ENCODE peak calls at places on chromosome 19, in four cellular contexts. G, L, W and K are unnamed samples. For H3K4me1, H3K9me3 and H3K27me3, the result is how much of the 10 kb centered on the place peaks cover.

GRCh38 chr19:6238643-6239281 is 41.0 kb downstream of the MLLT1 start:
- DNase-seq in G (peak), L (no peak), W (no peak), K (no peak)

GRCh38 chr19:3932931-3933810 is at the start of gene NMRK2:
- DNase-seq in G (no peak), L (no peak), W (no peak), K (no peak)

GRCh38 chr19:6772866-6773322 is 386 bp downstream of the VAV1 start:
- DNase-seq in G (no peak), L (no peak), W (no peak), K (no peak)

GRCh38 chr19:55646889-55647731 is 902 bp upstream of the CCDC106 start:
- DNase-seq in G (peak), L (no peak), W (no peak), K (no peak)

GRCh38 chr19:16627194-16627927 is 643 bp downstream of the MED26 start:
- DNase-seq in G (no peak), L (no peak), W (no peak), K (no peak)

GRCh38 chr19:55452381-55453325 is 8.8 kb downstream of the ISOC2 start:
- DNase-seq in G (peak), L (no peak), W (no peak), K (no peak)

GRCh38 chr19:47027586-47028371 is 8.1 kb downstream of the NPAS1 start:
- DNase-seq in G (no peak), L (no peak), W (no peak), K (no peak)

GRCh38 chr19:19513671-19514070 is 1.7 kb downstream of the TSSK6 start:
- DNase-seq in G (no peak), L (no peak), W (no peak), K (no peak)

GRCh38 chr19:4877753-4878490 is 10.5 kb upstream of the PLIN3 start:
- DNase-seq in G (no peak), L (peak), W (no peak), K (no peak)

GRCh38 chr19:5345895-5346386 is 5.3 kb upstream of the PTPRS start:
- DNase-seq in G (no peak), L (no peak), W (no peak), K (no peak)

GRCh38 chr19:584240-585001 is 5.3 kb upstream of the HCN2 start:
- DNase-seq in G (peak), L (no peak), W (peak), K (peak)

GRCh38 chr19:19032420-19033175 is 719 bp downstream of the SUGP2 start:
- DNase-seq in G (no peak), L (peak), W (no peak), K (peak)

GRCh38 chr19:39444598-39445257 is 654 bp upstream of the SUPT5H start:
- DNase-seq in G (no peak), L (no peak), W (no peak), K (no peak)

GRCh38 chr19:5742051-5742450 is 21.6 kb downstream of the CATSPERD start:
- DNase-seq in G (no peak), L (no peak), W (no peak), K (no peak)

GRCh38 chr19:632228-633067 is 889 bp downstream of the POLRMT start:
- DNase-seq in G (no peak), L (no peak), W (no peak), K (peak)

GRCh38 chr19:51366999-51367564 is 894 bp upstream of the ETFB start:
- DNase-seq in G (peak), L (no peak), W (peak), K (peak)
- H3K4me1 ChIP-seq in G (half or more), L (under half), W (under half), K (under half)

GRCh38 chr19:22797040-22797439 is 13.1 kb upstream of the ZNF99 start:
- DNase-seq in G (no peak), L (no peak), W (no peak), K (no peak)
- H3K9me3 ChIP-seq in G (under half), L (under half), W (under half), K (under half)

GRCh38 chr19:35861640-35862160 is 5.0 kb downstream of the KIRREL2 start:
- DNase-seq in G (peak), L (no peak), W (no peak), K (no peak)

GRCh38 chr19:35863018-35863417 is 5.4 kb upstream of the APLP1 start:
- DNase-seq in G (no peak), L (no peak), W (no peak), K (no peak)

GRCh38 chr19:35860436-35860817 is 3.7 kb downstream of the KIRREL2 start:
- DNase-seq in G (peak), L (no peak), W (no peak), K (no peak)

GRCh38 chr19:35860818-35861639 is 4.3 kb downstream of the KIRREL2 start:
- DNase-seq in G (peak), L (no peak), W (no peak), K (no peak)

GRCh38 chr19:35862528-35862927 is 5.8 kb downstream of the KIRREL2 start:
- DNase-seq in G (peak), L (no peak), W (no peak), K (no peak)
- H3K27me3 ChIP-seq in G (under half), L (under half), W (under half), K (under half)

DNA sequence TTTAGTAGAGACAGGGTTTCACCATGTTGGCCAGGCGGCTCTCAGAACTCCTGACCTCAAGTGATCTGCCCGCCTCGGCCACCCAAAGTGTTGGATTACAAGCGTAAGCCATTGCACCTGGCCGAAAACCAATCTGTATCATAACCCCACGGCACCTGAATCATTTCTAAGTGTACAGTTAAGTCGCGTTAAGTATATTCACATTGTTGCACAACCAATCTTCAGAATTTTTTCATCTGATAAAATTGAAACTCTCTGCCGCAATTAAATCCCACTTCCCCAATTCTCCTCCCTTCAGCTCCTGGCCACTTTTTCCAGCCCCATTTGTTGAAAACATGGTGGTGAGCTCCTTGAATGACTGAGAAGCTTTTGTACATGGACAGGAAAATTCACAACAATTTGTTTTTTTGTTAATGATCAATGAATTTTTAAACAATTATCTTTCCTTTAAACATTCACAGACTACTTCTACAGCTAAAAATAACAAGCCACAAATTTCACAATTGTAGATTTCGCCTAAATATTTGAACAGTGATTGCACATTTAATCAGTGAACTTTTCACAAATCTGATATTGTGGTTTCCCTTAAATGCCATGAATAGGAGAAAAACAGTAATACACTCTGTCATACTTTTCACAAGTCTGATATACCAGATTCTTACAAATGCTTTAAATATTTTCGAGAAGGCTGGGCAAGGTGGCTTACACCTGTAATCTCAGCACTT is 13.8 kb downstream of the FGF21 start:
- DNase-seq in G (no peak), L (no peak), W (no peak), K (no peak)
- H3K4me1 ChIP-seq in G (under half), L (under half), W (under half), K (under half)

GRCh38 chr19:32595491-32595890 is 14.5 kb downstream of the PDCD5 start:
- DNase-seq in G (no peak), L (no peak), W (no peak), K (no peak)

GRCh38 chr19:32598022-32598421 is 17.0 kb downstream of the PDCD5 start:
- DNase-seq in G (no peak), L (no peak), W (no peak), K (no peak)

GRCh38 chr19:32603961-32604360 is 23.0 kb downstream of the PDCD5 start:
- DNase-seq in G (no peak), L (no peak), W (no peak), K (no peak)

GRCh38 chr19:32599258-32599657 is 18.3 kb downstream of the PDCD5 start:
- DNase-seq in G (no peak), L (no peak), W (no peak), K (no peak)

GRCh38 chr19:32599736-32600157 is 18.8 kb downstream of the PDCD5 start:
- DNase-seq in G (no peak), L (no peak), W (no peak), K (peak)
- H3K9me3 ChIP-seq in G (under half), L (under half), W (under half), K (under half)

GRCh38 chr19:1748703-1749341 is 4.5 kb upstream of the ONECUT3 start:
- DNase-seq in G (peak), L (no peak), W (no peak), K (no peak)
- H3K27me3 ChIP-seq in G (half or more), L (under half), W (half or more), K (half or more)

GRCh38 chr19:34999498-35000337 is at the start of gene GRAMD1A:
- DNase-seq in G (peak), L (peak), W (peak), K (peak)

GRCh38 chr19:34998777-34999497 is 1.2 kb upstream of the GRAMD1A start:
- DNase-seq in G (no peak), L (no peak), W (no peak), K (peak)

GRCh38 chr19:35000647-35001501 is 751 bp downstream of the GRAMD1A start:
- DNase-seq in G (peak), L (no peak), W (peak), K (peak)

GRCh38 chr19:35002037-35002535 is 2.0 kb downstream of the GRAMD1A start:
- DNase-seq in G (no peak), L (no peak), W (no peak), K (no peak)

GRCh38 chr19:35000338-35000646 is 169 bp downstream of the GRAMD1A start:
- DNase-seq in G (no peak), L (no peak), W (no peak), K (no peak)
- H3K4me1 ChIP-seq in G (half or more), L (under half), W (half or more), K (half or more)

DNA sequence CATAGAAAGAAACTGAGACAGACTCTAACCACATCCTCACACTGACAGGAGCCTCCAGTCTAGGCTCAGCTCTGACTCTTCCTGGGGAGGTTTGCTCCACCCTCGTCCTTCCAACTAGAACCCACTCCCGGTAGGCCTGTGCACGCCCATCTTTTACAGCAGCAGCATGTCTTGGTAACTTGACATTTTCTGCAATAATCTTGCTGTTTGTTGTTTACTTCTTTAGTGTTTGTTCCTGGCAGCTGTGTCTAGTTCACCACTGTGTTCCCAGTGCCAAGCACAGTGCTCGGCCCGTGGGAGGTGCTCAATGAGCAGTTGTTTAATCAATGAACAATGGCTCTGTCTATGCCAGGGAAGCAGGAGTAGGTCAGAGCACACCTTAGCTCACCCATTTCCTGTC is 23.1 kb upstream of the ZNF729 start:
- DNase-seq in G (no peak), L (no peak), W (no peak), K (no peak)
- H3K9me3 ChIP-seq in G (under half), L (under half), W (under half), K (under half)

DNA sequence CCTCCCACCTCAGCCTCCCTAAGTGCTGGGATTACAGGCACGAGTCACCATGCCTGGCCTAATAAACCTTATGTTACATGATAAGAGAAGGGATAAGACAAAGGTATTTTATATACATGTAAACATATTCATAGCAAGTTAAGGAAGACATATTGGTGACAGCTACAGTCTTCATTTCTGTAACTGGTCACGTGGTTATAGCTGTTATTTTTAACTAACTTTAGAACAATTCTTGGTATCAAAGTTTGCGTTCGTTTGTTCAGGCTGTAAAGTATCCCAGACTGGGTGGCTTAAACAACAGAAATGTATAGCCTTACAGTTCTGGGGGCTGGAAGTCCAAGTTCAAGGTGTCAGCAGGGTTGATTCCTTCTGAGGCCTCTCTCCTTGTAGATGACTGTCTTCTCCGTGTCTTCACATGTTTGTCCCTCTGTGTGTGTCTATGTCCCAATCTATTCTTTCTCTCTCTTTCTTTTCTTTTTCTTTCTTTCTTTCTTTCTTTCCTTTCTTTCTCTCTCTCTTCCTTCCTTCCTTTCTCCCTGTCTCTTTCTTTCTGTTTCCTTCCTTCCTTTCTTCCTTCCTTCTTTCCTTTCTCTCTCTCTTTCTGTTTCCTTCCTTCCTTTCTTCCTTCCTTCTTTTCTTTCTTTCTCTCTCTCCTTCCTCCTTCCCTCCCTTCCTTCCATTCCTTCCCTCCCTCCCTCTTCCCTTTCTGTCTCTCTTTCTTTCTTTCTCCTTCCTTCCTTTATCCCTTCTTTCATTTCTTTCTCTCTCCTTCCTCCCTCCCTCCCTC is 7.6 kb downstream of the ACTL9 start:
- DNase-seq in G (no peak), L (no peak), W (no peak), K (no peak)
- H3K27me3 ChIP-seq in G (under half), L (under half), W (under half), K (under half)